ENCODE peak calls at places on chromosomes 3 and 15, in ten cellular contexts. I is AG09309; V is CD8-positive, alpha-beta T cell; H is mammary epithelial cell; E is osteoblast; R is spleen; B is cardiac fibroblast; N is ovary; D is fibroblast of lung; G is A549. U is an unnamed sample.

GRCh38 chr3:12175844-12176453 is 17.2 kb upstream of the TIMP4 start:
- DNase-seq in R (peak; percentile 83), E (peak; percentile 74), D (peak; percentile 33), V (peak; percentile 20), G (peak; percentile 60), I (no peak), B (peak; percentile 72), H (no peak), N (peak; percentile 66), U (no peak)

GRCh38 chr3:61848885-61849284 is 287.5 kb downstream of the PTPRG start:
- DNase-seq in E (no peak), N (peak; percentile 38), I (peak; percentile 62), R (no peak), B (peak; percentile 87), V (no peak), G (no peak), H (peak; percentile 68), D (peak; percentile 73), U (peak; percentile 54)

GRCh38 chr3:48157950-48158376 is 30.3 kb downstream of the CDC25A start:
- DNase-seq in B (peak; percentile 82), D (peak; percentile 55), G (peak; percentile 53), R (peak; percentile 78), H (peak; percentile 24), V (peak; percentile 41), I (peak; percentile 24), E (peak; percentile 77), N (peak; percentile 77), U (peak; percentile 81)

GRCh38 chr3:136929984-136930671 is 27.7 kb upstream of the IL20RB start:
- DNase-seq in D (peak; percentile 23), E (no peak), G (peak; percentile 8), B (peak; percentile 65), N (peak; percentile 70), R (no peak), H (peak; percentile 64), I (no peak), V (no peak), U (no peak)

GRCh38 chr15:57403007-57403406 is 26.7 kb downstream of the CGNL1 start:
- DNase-seq in E (no peak), V (no peak), H (no peak), I (no peak), D (no peak), N (no peak), G (no peak), B (no peak), R (no peak), U (no peak)

GRCh38 chr15:83733206-83733605 is 79.3 kb downstream of the ADAMTSL3 start:
- DNase-seq in R (no peak), H (peak; percentile 97), E (no peak), G (peak; percentile 22), D (peak; percentile 93), V (no peak), N (no peak), B (peak; percentile 93), I (no peak), U (no peak)

GRCh38 chr15:99202176-99202552 is 47.2 kb downstream of the TTC23 start:
- DNase-seq in N (no peak), B (no peak), I (no peak), G (no peak), H (no peak), R (no peak), D (no peak), E (no peak), V (no peak), U (no peak)

GRCh38 chr15:75198560-75199346 is 2.9 kb upstream of the C15orf39 start:
- DNase-seq in H (peak; percentile 17), R (no peak), G (no peak), V (peak; percentile 23), B (peak; percentile 35), E (peak; percentile 90), I (no peak), D (peak; percentile 43), N (no peak), U (no peak)

GRCh38 chr15:29458361-29458760 is 188.7 kb upstream of the NSMCE3 start:
- DNase-seq in I (no peak), H (no peak), N (no peak), E (no peak), R (no peak), G (no peak), B (no peak), D (no peak), V (no peak), U (no peak)

GRCh38 chr3:118369892-118370491 is 664.7 kb downstream of the IGSF11 start:
- DNase-seq in B (no peak), E (no peak), I (no peak), R (no peak), H (no peak), D (no peak), G (no peak), V (no peak), N (no peak), U (no peak)

GRCh38 chr15:84968301-84968700 is 13.4 kb upstream of the PDE8A start:
- DNase-seq in G (no peak), E (no peak), D (no peak), I (no peak), R (no peak), H (no peak), N (no peak), V (no peak), B (no peak), U (no peak)

GRCh38 chr3:30680789-30681188 is 74.4 kb downstream of the TGFBR2 start:
- DNase-seq in V (no peak), D (peak; percentile 36), G (no peak), R (no peak), H (no peak), B (peak; percentile 42), N (peak; percentile 44), I (no peak), E (no peak), U (peak; percentile 21)

GRCh38 chr15:94383706-94384105 is 152.3 kb downstream of the MCTP2 start:
- DNase-seq in V (no peak), I (no peak), H (peak; percentile 42), G (no peak), E (no peak), N (no peak), B (peak; percentile 2), R (no peak), D (no peak), U (peak; percentile 2)

GRCh38 chr3:82496890-82497560 is 735.6 kb upstream of the GBE1 start:
- DNase-seq in N (no peak), G (no peak), V (no peak), E (no peak), B (no peak), I (no peak), R (no peak), H (peak; percentile 8), D (peak; percentile 3), U (peak; percentile 5)

GRCh38 chr3:13110678-13111116 is 37.5 kb upstream of the IQSEC1 start:
- DNase-seq in D (no peak), R (peak; percentile 91), V (peak; percentile 34), N (no peak), E (peak; percentile 61), I (no peak), B (no peak), G (no peak), H (peak; percentile 52), U (peak; percentile 18)

GRCh38 chr3:42502429-42503250 is at the start of gene VIPR1:
- DNase-seq in I (no peak), G (peak; percentile 65), V (peak; percentile 92), B (peak; percentile 29), R (peak; percentile 95), H (peak; percentile 80), E (peak; percentile 87), N (no peak), D (peak; percentile 8), U (peak; percentile 27)
- H3K4me3 ChIP-seq in I (peak within 1 kb of the TSS; percentile 15), G (peak within 1 kb of the TSS; percentile 56), V (peak within 1 kb of the TSS; percentile 95), B (peak within 1 kb of the TSS; percentile 40), R (peak within 1 kb of the TSS; percentile 62), H (peak within 1 kb of the TSS; percentile 68), E (no peak within 1 kb of the TSS), N (peak within 1 kb of the TSS; percentile 29), D (no peak within 1 kb of the TSS), U (peak within 1 kb of the TSS; percentile 20)

GRCh38 chr3:25041871-25042584 is 386.0 kb upstream of the RARB start:
- DNase-seq in D (no peak), V (no peak), H (no peak), G (no peak), N (no peak), E (peak; percentile 43), R (no peak), I (no peak), B (no peak), U (no peak)
- TF ChIP-seq CTCF in D (no peak), V (no peak), H (no peak), G (no peak), N (no peak), E (no peak), R (no peak), I (no peak), B (no peak), U (no peak)

GRCh38 chr15:32886441-32886840 is 168.6 kb downstream of the GREM1 start:
- DNase-seq in H (no peak), D (no peak), E (no peak), B (no peak), R (no peak), N (no peak), G (no peak), I (no peak), V (no peak), U (no peak)

GRCh38 chr15:32887090-32887489 is 169.3 kb downstream of the GREM1 start:
- DNase-seq in R (no peak), D (no peak), V (no peak), G (no peak), I (no peak), E (no peak), B (no peak), N (no peak), H (no peak), U (no peak)

GRCh38 chr15:32885711-32886110 is 167.9 kb downstream of the GREM1 start:
- DNase-seq in N (no peak), I (no peak), E (no peak), B (no peak), G (no peak), D (no peak), V (no peak), R (no peak), H (no peak), U (no peak)

GRCh38 chr15:32889189-32889588 is 171.4 kb downstream of the GREM1 start:
- DNase-seq in I (no peak), R (no peak), H (no peak), V (no peak), N (no peak), E (peak; percentile 4), B (no peak), D (no peak), G (no peak), U (no peak)

DNA sequence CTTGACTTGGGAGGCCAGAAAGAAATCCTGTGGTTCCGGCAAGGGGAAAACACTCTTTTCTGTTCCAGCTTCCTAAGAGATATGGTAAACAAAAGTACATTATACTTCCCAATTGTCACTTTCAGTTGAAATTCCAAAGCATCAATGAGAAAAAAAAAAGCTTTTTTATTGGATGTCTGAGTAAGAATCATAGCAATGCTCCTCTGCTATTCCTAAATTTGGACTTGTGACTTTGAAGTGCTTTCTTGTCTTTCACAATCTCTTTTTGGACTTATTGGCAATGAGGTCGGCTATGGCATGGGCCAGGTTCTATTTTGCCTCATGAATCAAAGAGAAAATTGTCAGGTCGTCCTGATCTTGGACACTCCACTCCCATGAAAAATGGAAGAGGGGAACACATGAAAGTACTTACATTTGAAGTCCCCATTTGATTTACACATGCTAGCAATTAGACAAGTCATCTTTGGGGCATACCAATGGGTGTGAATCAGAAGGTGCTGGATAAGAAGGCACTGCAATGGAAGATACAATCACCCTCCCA is 170.5 kb downstream of the GREM1 start:
- DNase-seq in H (no peak), N (no peak), R (no peak), G (no peak), E (no peak), D (peak; percentile 38), I (peak; percentile 45), V (no peak), B (no peak), U (peak; percentile 56)
- H3K4me3 ChIP-seq in H (no peak overlapping the region), N (no peak overlapping the region), R (no peak overlapping the region), G (no peak overlapping the region), E (no peak overlapping the region), D (no peak overlapping the region), I (no peak overlapping the region), V (no peak overlapping the region), B (no peak overlapping the region), U (no peak overlapping the region)

GRCh38 chr3:57118279-57118678 is 46.9 kb downstream of the IL17RD start:
- DNase-seq in D (no peak), B (no peak), G (no peak), V (no peak), N (no peak), H (no peak), E (no peak), R (no peak), I (no peak), U (no peak)
- TF ChIP-seq CTCF in D (no peak), B (no peak), G (no peak), V (no peak), N (no peak), H (no peak), E (no peak), R (no peak), I (no peak), U (no peak)